ENCODE peak calls at places on chromosome 3, in nine cellular contexts. O, B, Z, J, I, M, R, G and E are unnamed samples.

GRCh38 chr3:23740517-23741402 is 65.0 kb upstream of the UBE2E1 start:
- DNase-seq in O (peak), B (no peak), Z (peak), J (no peak), I (no peak), M (peak), R (no peak), G (no peak), E (peak)

GRCh38 chr3:196360586-196360985 is 22.4 kb upstream of the TM4SF19 start:
- DNase-seq in O (no peak), B (no peak), Z (no peak), J (no peak), I (no peak), M (no peak), R (no peak), G (no peak), E (peak)

GRCh38 chr3:191198480-191198879 is 561 bp upstream of the OSTN start:
- DNase-seq in O (no peak), B (no peak), Z (no peak), J (no peak), I (no peak), M (no peak), R (no peak), G (no peak), E (no peak)

GRCh38 chr3:115833074-115833473 is 209.8 kb downstream of the GAP43 start:
- DNase-seq in O (no peak), B (no peak), Z (peak), J (no peak), I (no peak), M (no peak), R (no peak), G (no peak), E (no peak)

GRCh38 chr3:45841380-45841700 is 579 bp downstream of the LZTFL1 start:
- DNase-seq in O (no peak), B (peak), Z (peak), J (no peak), I (peak), M (no peak), R (peak), G (peak), E (peak)

GRCh38 chr3:2657408-2657807 is 452.8 kb downstream of the IL5RA start:
- DNase-seq in O (no peak), B (no peak), Z (no peak), J (no peak), I (no peak), M (no peak), R (no peak), G (no peak), E (peak)

GRCh38 chr3:114464548-114464947 is 170.7 kb downstream of the TIGIT start:
- DNase-seq in O (no peak), B (no peak), Z (no peak), J (no peak), I (no peak), M (no peak), R (no peak), G (no peak), E (no peak)

GRCh38 chr3:11624704-11625375 is 18.9 kb downstream of the VGLL4 start:
- DNase-seq in O (no peak), B (no peak), Z (no peak), J (no peak), I (no peak), M (no peak), R (no peak), G (no peak), E (no peak)

GRCh38 chr3:75294124-75294523 is 370.0 kb upstream of the FRG2C start:
- DNase-seq in O (peak), B (peak), Z (peak), J (peak), I (no peak), M (peak), R (peak), G (peak), E (peak)

GRCh38 chr3:183829466-183829865 is 4.1 kb upstream of the MAP6D1 start:
- DNase-seq in O (no peak), B (no peak), Z (no peak), J (no peak), I (no peak), M (no peak), R (no peak), G (no peak), E (no peak)

GRCh38 chr3:134085034-134085775 is 55.5 kb upstream of the SLCO2A1 start:
- DNase-seq in O (no peak), B (no peak), Z (peak), J (no peak), I (no peak), M (no peak), R (no peak), G (no peak), E (no peak)

GRCh38 chr3:16478516-16478915 is 35.0 kb downstream of the RFTN1 start:
- DNase-seq in O (no peak), B (no peak), Z (no peak), J (no peak), I (no peak), M (peak), R (no peak), G (no peak), E (peak)

GRCh38 chr3:146052791-146053310 is 108.1 kb downstream of the PLOD2 start:
- DNase-seq in O (no peak), B (no peak), Z (no peak), J (no peak), I (no peak), M (peak), R (no peak), G (no peak), E (peak)

GRCh38 chr3:64399205-64399800 is 174.0 kb upstream of the PRICKLE2 start:
- DNase-seq in O (peak), B (peak), Z (peak), J (peak), I (no peak), M (peak), R (peak), G (peak), E (peak)

GRCh38 chr3:49020335-49021212 is 1.3 kb upstream of the NDUFAF3 start:
- DNase-seq in O (no peak), B (peak), Z (peak), J (no peak), I (no peak), M (no peak), R (peak), G (no peak), E (no peak)

GRCh38 chr3:100006570-100007271 is 107.6 kb downstream of the FILIP1L start:
- DNase-seq in O (no peak), B (peak), Z (no peak), J (no peak), I (no peak), M (peak), R (no peak), G (no peak), E (peak)

GRCh38 chr3:71973337-71974030 is 188.5 kb upstream of the PROK2 start:
- DNase-seq in O (no peak), B (no peak), Z (no peak), J (no peak), I (no peak), M (peak), R (peak), G (no peak), E (no peak)

GRCh38 chr3:108022316-108023150 is 68.3 kb downstream of the CD47 start:
- DNase-seq in O (no peak), B (no peak), Z (no peak), J (no peak), I (no peak), M (no peak), R (no peak), G (no peak), E (no peak)

GRCh38 chr3:117681619-117682018 is 972.0 kb downstream of the TUSC7 start:
- DNase-seq in O (peak), B (no peak), Z (peak), J (no peak), I (no peak), M (peak), R (no peak), G (no peak), E (peak)

GRCh38 chr3:169476289-169476688 is 187.2 kb downstream of the MECOM start:
- DNase-seq in O (no peak), B (no peak), Z (no peak), J (no peak), I (no peak), M (no peak), R (no peak), G (no peak), E (no peak)

GRCh38 chr3:128500556-128500955 is 7.6 kb upstream of the GATA2 start:
- DNase-seq in O (no peak), B (no peak), Z (no peak), J (no peak), I (no peak), M (no peak), R (no peak), G (no peak), E (no peak)

GRCh38 chr3:13762931-13763330 is 116.9 kb downstream of the WNT7A start:
- DNase-seq in O (no peak), B (no peak), Z (no peak), J (no peak), I (no peak), M (no peak), R (no peak), G (no peak), E (no peak)

GRCh38 chr3:129064969-129065726 is 4.6 kb downstream of the GP9 start:
- DNase-seq in O (no peak), B (no peak), Z (no peak), J (no peak), I (no peak), M (no peak), R (no peak), G (no peak), E (no peak)

GRCh38 chr3:172221550-172221949 is 182.2 kb downstream of the FNDC3B start:
- DNase-seq in O (peak), B (no peak), Z (peak), J (no peak), I (no peak), M (peak), R (no peak), G (no peak), E (peak)

GRCh38 chr3:129393271-129393670 is 35.2 kb downstream of the EFCAB12 start:
- DNase-seq in O (no peak), B (no peak), Z (no peak), J (no peak), I (no peak), M (no peak), R (no peak), G (no peak), E (no peak)

GRCh38 chr3:63351159-63352007 is 73.3 kb downstream of the SYNPR start:
- DNase-seq in O (peak), B (peak), Z (peak), J (peak), I (no peak), M (peak), R (peak), G (peak), E (peak)